ENCODE peak calls at places on chromosomes 11 and 22, in six cellular contexts. K is body of pancreas, L is T-cell, W is HCEC 1CT, G is ureter, P is GM13977. Y is an unnamed sample.

GRCh38 chr11:2554338-2555240 is 109.8 kb downstream of the KCNQ1 start:
- DNase-seq in K (no peak), P (no peak), W (no peak), L (no peak), G (no peak), Y (peak)

GRCh38 chr11:64877390-64878222 is 815 bp downstream of the EHD1 start:
- DNase-seq in W (no peak), P (peak), K (no peak), L (no peak), G (no peak), Y (no peak)

GRCh38 chr11:69905611-69906452 is 86.6 kb upstream of the FGF3 start:
- DNase-seq in W (no peak), L (no peak), G (no peak), K (no peak), P (no peak), Y (peak)

GRCh38 chr11:78801161-78801884 is 226.7 kb upstream of the NARS2 start:
- DNase-seq in L (no peak), P (no peak), K (peak), G (peak), W (peak), Y (peak)

GRCh38 chr11:121336279-121336947 is 43.8 kb downstream of the SC5D start:
- DNase-seq in K (no peak), L (no peak), P (no peak), W (no peak), G (no peak), Y (no peak)

GRCh38 chr11:67584881-67585873 is 1.6 kb downstream of the GSTP1 start:
- DNase-seq in K (peak), G (no peak), L (no peak), P (no peak), W (no peak), Y (no peak)

GRCh38 chr11:15057352-15057751 is 16.0 kb upstream of the CALCB start:
- DNase-seq in W (no peak), K (no peak), G (no peak), L (no peak), P (no peak), Y (no peak)

GRCh38 chr22:23752090-23752691 is 1.3 kb upstream of the ZNF70 start:
- DNase-seq in P (peak), L (no peak), K (no peak), G (no peak), W (no peak), Y (peak)

GRCh38 chr11:128471138-128471661 is 116.2 kb downstream of the ETS1 start:
- DNase-seq in K (no peak), L (peak), P (peak), G (no peak), W (no peak), Y (no peak)

GRCh38 chr22:49068861-49069260 is 758.8 kb downstream of the BRD1 start:
- DNase-seq in W (no peak), G (no peak), L (no peak), K (no peak), P (no peak), Y (no peak)